ENCODE peak calls at places on chromosomes 12 and 14, in four cellular contexts. I is HCT116, S is GM13976, F is tibial nerve. H is an unnamed sample.
A peak's percentile ranks its signal among the peaks of the same experiment; 100 is the strongest.

GRCh38 chr12:109098671-109099070 is 1.3 kb downstream of the UNG start:
- DNase-seq in I (no peak), F (no peak), S (no peak), H (no peak)

GRCh38 chr12:117850048-117850447 is 118.7 kb downstream of the KSR2 start:
- DNase-seq in S (peak; percentile 65), F (no peak), I (peak; percentile 44), H (no peak)

GRCh38 chr12:6936642-6937480 is 6.8 kb upstream of the RNU7-1 start:
- DNase-seq in I (no peak), F (no peak), S (peak; percentile 78), H (no peak)

GRCh38 chr14:54487771-54488170 is 1.0 kb downstream of the GMFB start:
- DNase-seq in F (no peak), S (peak; percentile 23), I (no peak), H (no peak)

GRCh38 chr12:89825591-89826449 is 117.2 kb upstream of the ATP2B1 start:
- DNase-seq in S (no peak), I (peak; percentile 28), F (no peak), H (no peak)

GRCh38 chr14:83425138-83425537 is 1891.5 kb upstream of the SEL1L start:
- DNase-seq in I (no peak), S (no peak), F (no peak), H (no peak)

GRCh38 chr14:48350971-48351370 is 675.6 kb upstream of the MDGA2 start:
- DNase-seq in F (no peak), I (no peak), S (no peak), H (no peak)

GRCh38 chr12:10052111-10052913 is 21.8 kb downstream of the CLEC9A start:
- DNase-seq in S (peak; percentile 23), I (no peak), F (no peak), H (no peak)

GRCh38 chr14:104970231-104971068 is 7.7 kb downstream of the AHNAK2 start:
- DNase-seq in I (peak; percentile 56), F (peak; percentile 64), S (no peak), H (no peak)

GRCh38 chr12:121795029-121795977 is 1.8 kb upstream of the RHOF start:
- DNase-seq in F (peak; percentile 85), I (peak; percentile 76), S (peak; percentile 83), H (peak; percentile 96)

GRCh38 chr12:79531547-79531946 is 159.2 kb downstream of the PAWR start:
- DNase-seq in F (no peak), I (no peak), S (no peak), H (no peak)

GRCh38 chr14:53341324-53341723 is 188.2 kb upstream of the DDHD1 start:
- DNase-seq in I (no peak), S (no peak), F (no peak), H (no peak)

GRCh38 chr14:45198551-45198950 is 54.5 kb downstream of the MIS18BP1 start:
- DNase-seq in F (no peak), I (no peak), S (no peak), H (no peak)

GRCh38 chr12:122147514-122148290 is 26.3 kb downstream of the IL31 start:
- DNase-seq in I (no peak), F (no peak), S (no peak), H (no peak)

GRCh38 chr14:90555126-90556049 is 158.6 kb downstream of the CALM1 start:
- DNase-seq in S (no peak), I (no peak), F (no peak), H (no peak)

GRCh38 chr12:66964629-66965028 is 285.8 kb upstream of the GRIP1 start:
- DNase-seq in I (no peak), F (no peak), S (no peak), H (no peak)

GRCh38 chr12:56158926-56159461 is 835 bp downstream of the MYL6 start:
- DNase-seq in I (no peak), F (peak; percentile 62), S (no peak), H (no peak)

GRCh38 chr14:54840336-54840735 is 62.3 kb downstream of the GCH1 start:
- DNase-seq in I (no peak), S (no peak), F (no peak), H (no peak)

GRCh38 chr12:6863033-6863432 is 4.3 kb upstream of the TPI1 start:
- DNase-seq in S (no peak), F (no peak), I (no peak), H (no peak)

GRCh38 chr14:103624860-103625259 is 4.2 kb upstream of the KLC1 start:
- DNase-seq in F (peak; percentile 51), S (no peak), I (peak; percentile 56), H (peak; percentile 58)

GRCh38 chr14:40697221-40697620 is 909.5 kb upstream of the LRFN5 start:
- DNase-seq in S (no peak), F (no peak), I (no peak), H (no peak)

GRCh38 chr14:54046250-54046649 is 89.6 kb upstream of the BMP4 start:
- DNase-seq in F (no peak), I (no peak), S (no peak), H (no peak)

GRCh38 chr12:122945047-122945592 is 21.1 kb downstream of the ABCB9 start:
- DNase-seq in I (no peak), F (no peak), S (no peak), H (no peak)

GRCh38 chr14:69880051-69880487 is 853 bp downstream of the SMOC1 start:
- DNase-seq in S (no peak), F (no peak), I (no peak), H (no peak)

GRCh38 chr12:47938093-47938492 is 25.3 kb upstream of the TMEM106C start:
- DNase-seq in S (no peak), F (no peak), I (no peak), H (no peak)

GRCh38 chr12:49282302-49282701 is 12.6 kb upstream of the PRPH start:
- DNase-seq in F (no peak), S (no peak), I (no peak), H (no peak)

GRCh38 chr14:100144996-100145646 is 14.3 kb downstream of the DEGS2 start:
- DNase-seq in F (no peak), S (no peak), I (no peak), H (no peak)

GRCh38 chr14:77979666-77980351 is 179.9 kb downstream of the ADCK1 start:
- DNase-seq in S (no peak), I (no peak), F (no peak), H (no peak)

GRCh38 chr12:130961921-130962326 is 8.2 kb downstream of the ADGRD1 start:
- DNase-seq in S (no peak), I (no peak), F (no peak), H (no peak)

GRCh38 chr14:71414631-71415403 is 507.6 kb downstream of the PCNX1 start:
- DNase-seq in I (no peak), S (no peak), F (no peak), H (no peak)

GRCh38 chr14:80930836-80931389 is 10.6 kb downstream of the CEP128 start:
- DNase-seq in I (no peak), F (no peak), S (peak; percentile 36), H (no peak)

GRCh38 chr14:80930095-80930494 is 11.4 kb downstream of the CEP128 start:
- DNase-seq in I (no peak), F (no peak), S (no peak), H (no peak)

GRCh38 chr14:80924365-80925103 is 17.0 kb downstream of the CEP128 start:
- DNase-seq in S (no peak), I (no peak), F (no peak), H (no peak)

GRCh38 chr14:80926706-80927384 is 14.7 kb downstream of the CEP128 start:
- DNase-seq in F (no peak), I (no peak), S (no peak), H (no peak)

DNA sequence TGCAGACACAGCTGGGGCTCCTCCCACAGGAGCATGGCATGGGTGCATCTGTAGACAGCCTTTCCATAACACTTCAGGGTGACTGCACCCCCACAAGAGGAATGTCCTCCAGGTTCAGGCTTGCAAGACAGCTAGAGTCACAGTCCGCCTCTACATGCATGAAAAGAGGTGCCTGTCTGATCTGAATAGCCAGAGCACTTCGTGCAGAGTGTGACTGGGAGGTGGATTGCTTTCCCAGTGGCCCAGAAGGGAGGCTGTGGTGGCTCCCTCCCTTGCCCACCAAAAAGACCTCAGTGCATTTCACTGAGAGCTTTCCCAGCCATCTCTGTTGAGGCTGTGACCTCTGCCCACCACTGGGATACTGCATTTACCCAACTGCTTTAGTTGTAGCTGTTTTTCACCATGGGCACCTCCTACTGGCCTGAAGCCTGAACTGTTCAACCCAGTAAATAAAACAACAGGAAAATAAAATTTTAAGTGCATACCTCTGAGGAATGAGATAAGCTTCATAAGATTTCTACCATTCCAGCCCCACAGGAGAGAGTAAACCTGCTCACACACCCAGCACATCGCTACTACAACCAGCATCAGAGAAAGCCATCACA is 14.1 kb downstream of the CEP128 start:
- DNase-seq in S (no peak), F (no peak), I (no peak), H (no peak)
- TF ChIP-seq CTCF in S (no peak), F (no peak), I (no peak), H (no peak)

GRCh38 chr14:38693423-38693822 is 409.6 kb downstream of the SEC23A start:
- DNase-seq in F (no peak), S (no peak), I (no peak), H (no peak)
- TF ChIP-seq CTCF in F (no peak), S (no peak), I (no peak), H (no peak)

GRCh38 chr12:3002636-3003035 is 43.4 kb downstream of the TEAD4 start:
- DNase-seq in S (no peak), I (no peak), F (no peak), H (no peak)

GRCh38 chr12:3005736-3006135 is 46.5 kb downstream of the TEAD4 start:
- DNase-seq in I (no peak), F (no peak), S (no peak), H (no peak)

GRCh38 chr12:3003593-3003992 is 44.4 kb downstream of the TEAD4 start:
- DNase-seq in F (no peak), S (no peak), I (no peak), H (no peak)

GRCh38 chr12:3000548-3001275 is 41.5 kb downstream of the TEAD4 start:
- DNase-seq in I (no peak), F (no peak), S (no peak), H (no peak)

GRCh38 chr12:3004655-3005565 is 45.7 kb downstream of the TEAD4 start:
- DNase-seq in F (no peak), I (no peak), S (no peak), H (no peak)
- TF ChIP-seq CTCF in F (no peak), I (no peak), S (no peak), H (no peak)

GRCh38 chr12:3246253-3246652 is 169.1 kb downstream of the TSPAN9 start:
- DNase-seq in F (no peak), I (no peak), S (no peak), H (no peak)

GRCh38 chr12:3242199-3242863 is 165.2 kb downstream of the TSPAN9 start:
- DNase-seq in S (no peak), I (no peak), F (no peak), H (no peak)

GRCh38 chr12:3241621-3242020 is 164.4 kb downstream of the TSPAN9 start:
- DNase-seq in F (no peak), I (no peak), S (no peak), H (no peak)

GRCh38 chr12:3243376-3244084 is 166.4 kb downstream of the TSPAN9 start:
- DNase-seq in S (no peak), F (no peak), I (no peak), H (no peak)

DNA sequence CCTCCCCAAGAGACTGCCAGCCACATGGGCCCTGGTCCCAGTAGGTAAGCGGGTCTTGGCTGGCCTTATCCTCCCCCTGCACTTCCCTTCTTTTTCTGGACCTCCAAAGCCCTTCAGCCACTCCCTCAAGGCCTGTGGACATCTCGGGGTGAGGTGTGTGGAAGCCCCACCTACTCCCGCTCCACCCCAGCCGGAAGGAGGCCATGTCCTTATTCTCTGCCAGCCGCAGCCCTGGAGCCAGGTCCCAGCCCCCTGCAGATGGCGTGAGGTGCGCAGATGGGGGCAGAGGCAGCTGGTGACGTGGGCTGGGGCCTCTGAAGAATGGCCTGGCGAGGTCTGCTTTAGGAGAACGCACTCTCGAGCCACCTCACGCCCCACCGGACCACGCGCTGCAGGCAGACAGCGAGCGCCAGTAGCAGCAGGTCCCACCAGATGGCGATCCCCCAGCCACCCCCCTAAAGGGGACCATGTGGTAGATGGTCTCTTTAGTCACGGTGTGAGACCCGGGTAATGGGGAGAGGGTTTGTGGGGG is 167.1 kb downstream of the TSPAN9 start:
- DNase-seq in F (no peak), S (no peak), I (no peak), H (no peak)
- TF ChIP-seq CTCF in F (no peak), S (no peak), I (no peak), H (no peak)

H was measured in omental fat pad.